ENCODE peak calls at places on chromosomes 12 and 14, in seven cellular contexts. One of them, this sample, is unnamed.

GRCh38 chr12:4434721-4435425 is 10.7 kb downstream of the FGF6 start:
- DNase-seq in H9: peak; percentile 14
- DNase-seq in naive thymus-derived CD4-positive, alpha-beta T cell: no peak
- DNase-seq in T-helper 22 cell: no peak
- DNase-seq in T follicular helper cell: no peak
- DNase-seq in hippocampal formation: no peak
- DNase-seq in effector memory CD8-positive, alpha-beta T cell: no peak
- DNase-seq in this sample: no peak

GRCh38 chr14:103008768-103009342 is 48.5 kb downstream of the CDC42BPB start:
- DNase-seq in naive thymus-derived CD4-positive, alpha-beta T cell: no peak
- DNase-seq in effector memory CD8-positive, alpha-beta T cell: no peak
- DNase-seq in hippocampal formation: no peak
- DNase-seq in H9: no peak
- DNase-seq in T follicular helper cell: no peak
- DNase-seq in T-helper 22 cell: no peak
- DNase-seq in this sample: no peak

GRCh38 chr14:24132061-24132685 is 1.7 kb downstream of the FITM1 start:
- DNase-seq in T follicular helper cell: peak; percentile 16
- DNase-seq in naive thymus-derived CD4-positive, alpha-beta T cell: peak; percentile 41
- DNase-seq in hippocampal formation: no peak
- DNase-seq in T-helper 22 cell: no peak
- DNase-seq in H9: no peak
- DNase-seq in effector memory CD8-positive, alpha-beta T cell: no peak
- DNase-seq in this sample: no peak

GRCh38 chr14:75283162-75283883 is 4.7 kb downstream of the FOS start:
- DNase-seq in T follicular helper cell: no peak
- DNase-seq in hippocampal formation: no peak
- DNase-seq in T-helper 22 cell: peak; percentile 52
- DNase-seq in H9: no peak
- DNase-seq in naive thymus-derived CD4-positive, alpha-beta T cell: no peak
- DNase-seq in effector memory CD8-positive, alpha-beta T cell: peak; percentile 55
- DNase-seq in this sample: no peak

GRCh38 chr14:95440951-95441350 is 75.5 kb downstream of the SYNE3 start:
- DNase-seq in hippocampal formation: no peak
- DNase-seq in effector memory CD8-positive, alpha-beta T cell: no peak
- DNase-seq in T-helper 22 cell: no peak
- DNase-seq in T follicular helper cell: no peak
- DNase-seq in H9: no peak
- DNase-seq in naive thymus-derived CD4-positive, alpha-beta T cell: no peak
- DNase-seq in this sample: no peak

GRCh38 chr12:49897276-49897675 is 6.4 kb downstream of the FAIM2 start:
- DNase-seq in T-helper 22 cell: no peak
- DNase-seq in T follicular helper cell: no peak
- DNase-seq in naive thymus-derived CD4-positive, alpha-beta T cell: no peak
- DNase-seq in hippocampal formation: no peak
- DNase-seq in H9: no peak
- DNase-seq in effector memory CD8-positive, alpha-beta T cell: no peak
- DNase-seq in this sample: no peak

GRCh38 chr12:63821781-63822251 is 22.7 kb upstream of the SRGAP1 start:
- DNase-seq in T-helper 22 cell: no peak
- DNase-seq in effector memory CD8-positive, alpha-beta T cell: no peak
- DNase-seq in hippocampal formation: no peak
- DNase-seq in naive thymus-derived CD4-positive, alpha-beta T cell: peak; percentile 7
- DNase-seq in H9: no peak
- DNase-seq in T follicular helper cell: no peak
- DNase-seq in this sample: no peak

GRCh38 chr12:4270670-4271432 is 2.7 kb upstream of the CCND2 start:
- DNase-seq in hippocampal formation: no peak
- DNase-seq in T-helper 22 cell: no peak
- DNase-seq in T follicular helper cell: no peak
- DNase-seq in effector memory CD8-positive, alpha-beta T cell: no peak
- DNase-seq in naive thymus-derived CD4-positive, alpha-beta T cell: peak; percentile 46
- DNase-seq in H9: peak; percentile 82
- DNase-seq in this sample: no peak

GRCh38 chr14:39755269-39755878 is 323.1 kb upstream of the FBXO33 start:
- DNase-seq in T follicular helper cell: no peak
- DNase-seq in naive thymus-derived CD4-positive, alpha-beta T cell: no peak
- DNase-seq in H9: no peak
- DNase-seq in T-helper 22 cell: no peak
- DNase-seq in effector memory CD8-positive, alpha-beta T cell: no peak
- DNase-seq in hippocampal formation: no peak
- DNase-seq in this sample: no peak

GRCh38 chr12:642633-643477 is 20.4 kb downstream of the NINJ2 start:
- DNase-seq in hippocampal formation: peak; percentile 52
- DNase-seq in naive thymus-derived CD4-positive, alpha-beta T cell: peak; percentile 81
- DNase-seq in H9: peak; percentile 87
- DNase-seq in effector memory CD8-positive, alpha-beta T cell: peak; percentile 69
- DNase-seq in T follicular helper cell: peak; percentile 57
- DNase-seq in T-helper 22 cell: peak; percentile 70
- DNase-seq in this sample: peak; percentile 63

GRCh38 chr14:48914382-48914781 is 671.8 kb downstream of the RPS29 start:
- DNase-seq in H9: no peak
- DNase-seq in effector memory CD8-positive, alpha-beta T cell: no peak
- DNase-seq in T follicular helper cell: no peak
- DNase-seq in naive thymus-derived CD4-positive, alpha-beta T cell: no peak
- DNase-seq in T-helper 22 cell: no peak
- DNase-seq in hippocampal formation: no peak
- DNase-seq in this sample: no peak

This sample was measured in foreskin melanocyte.